ENCODE peak calls at places on chromosomes 5 and 9, in eight cellular contexts. T is WERI-Rb-1, G is heart right ventricle, J is SK-N-SH, E is left ventricle myocardium inferior, D is pancreas, Y is uterus, O is tibial nerve. L is an unnamed sample. For H3K9me3, the result is how much of the 10 kb centered on the place peaks cover.

GRCh38 chr9:69805962-69806633 is 14.5 kb upstream of the CFAP95 start:
- DNase-seq in T (no peak), G (peak), J (no peak), E (peak), D (no peak), Y (no peak), O (no peak), L (no peak)

GRCh38 chr5:19739691-19740090 is 248.3 kb downstream of the CDH18 start:
- DNase-seq in T (no peak), G (no peak), J (peak), E (no peak), D (no peak), Y (no peak), O (no peak), L (no peak)

GRCh38 chr9:37529111-37529510 is 43.4 kb downstream of the POLR1E start:
- DNase-seq in T (no peak), G (no peak), J (no peak), E (no peak), D (no peak), Y (no peak), O (no peak), L (no peak)

GRCh38 chr5:1753490-1753889 is 46.1 kb downstream of the MRPL36 start:
- DNase-seq in T (no peak), G (no peak), J (no peak), E (no peak), D (no peak), Y (no peak), O (no peak), L (peak)

GRCh38 chr9:94005272-94005901 is 50.2 kb upstream of the BARX1 start:
- DNase-seq in T (no peak), G (no peak), J (no peak), E (no peak), D (no peak), Y (no peak), O (no peak), L (no peak)

GRCh38 chr9:77305622-77306365 is 128.5 kb downstream of the VPS13A start:
- DNase-seq in T (no peak), G (no peak), J (no peak), E (no peak), D (no peak), Y (no peak), O (no peak), L (no peak)

GRCh38 chr5:123142206-123142915 is 53.3 kb downstream of the PRDM6 start:
- DNase-seq in T (no peak), G (no peak), J (no peak), E (no peak), D (no peak), Y (no peak), O (no peak), L (no peak)

GRCh38 chr5:154771383-154771901 is 16.3 kb downstream of the LARP1 start:
- DNase-seq in T (no peak), G (peak), J (peak), E (no peak), D (no peak), Y (no peak), O (no peak), L (no peak)

GRCh38 chr5:62214701-62215100 is 91.3 kb upstream of the KIF2A start:
- DNase-seq in T (no peak), G (no peak), J (no peak), E (no peak), D (no peak), Y (no peak), O (no peak), L (no peak)

GRCh38 chr9:34197280-34197679 is 18.4 kb downstream of the UBAP1 start:
- DNase-seq in T (no peak), G (no peak), J (no peak), E (no peak), D (no peak), Y (no peak), O (no peak), L (no peak)

GRCh38 chr5:166947045-166947444 is 1344.4 kb upstream of the WWC1 start:
- DNase-seq in T (no peak), G (no peak), J (no peak), E (no peak), D (no peak), Y (no peak), O (no peak), L (no peak)

GRCh38 chr9:93120846-93121315 is 13.2 kb downstream of the NINJ1 start:
- DNase-seq in T (no peak), G (no peak), J (no peak), E (peak), D (no peak), Y (peak), O (no peak), L (no peak)

GRCh38 chr5:62522811-62523210 is 55.8 kb upstream of the LRRC70 start:
- DNase-seq in T (no peak), G (no peak), J (no peak), E (no peak), D (no peak), Y (no peak), O (no peak), L (no peak)

GRCh38 chr9:136264046-136264802 is 18.6 kb upstream of the QSOX2 start:
- DNase-seq in T (peak), G (no peak), J (no peak), E (no peak), D (no peak), Y (no peak), O (no peak), L (no peak)

GRCh38 chr9:69030851-69031645 is 4.5 kb upstream of the FXN start:
- DNase-seq in T (no peak), G (no peak), J (no peak), E (no peak), D (no peak), Y (no peak), O (no peak), L (no peak)

GRCh38 chr5:133569347-133569746 is 43.0 kb downstream of the FSTL4 start:
- DNase-seq in T (no peak), G (no peak), J (no peak), E (no peak), D (no peak), Y (no peak), O (no peak), L (no peak)

GRCh38 chr5:68722357-68722756 is 371.5 kb upstream of the SLC30A5 start:
- DNase-seq in T (no peak), G (no peak), J (no peak), E (no peak), D (no peak), Y (no peak), O (no peak), L (no peak)

DNA sequence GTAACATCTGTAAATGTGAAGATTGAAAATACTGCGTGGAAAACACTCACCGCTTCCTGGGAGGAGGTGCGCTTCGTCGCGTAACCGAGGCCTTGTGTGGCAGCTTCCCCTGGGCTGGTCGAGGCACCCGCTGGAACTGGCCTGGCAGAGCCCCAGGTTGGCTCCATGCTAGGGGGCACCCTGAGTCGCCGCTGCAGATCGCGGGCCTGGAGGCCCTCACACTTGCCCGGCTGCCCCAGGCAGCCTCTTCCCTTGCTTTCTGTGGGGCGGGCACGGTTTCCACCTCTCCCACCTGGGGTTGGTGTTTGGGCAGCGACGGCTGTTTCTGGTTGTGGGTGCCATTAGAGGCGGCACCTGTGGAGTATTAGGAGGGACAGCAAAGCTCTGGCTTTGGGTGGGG is 852 bp downstream of the ZNF354C start:
- DNase-seq in T (no peak), G (no peak), J (no peak), E (no peak), D (peak), Y (peak), O (no peak), L (no peak)
- H3K9me3 ChIP-seq in T (under half), G (under half), J (under half), E (under half), D (under half), Y (under half), O (under half), L (under half)

DNA sequence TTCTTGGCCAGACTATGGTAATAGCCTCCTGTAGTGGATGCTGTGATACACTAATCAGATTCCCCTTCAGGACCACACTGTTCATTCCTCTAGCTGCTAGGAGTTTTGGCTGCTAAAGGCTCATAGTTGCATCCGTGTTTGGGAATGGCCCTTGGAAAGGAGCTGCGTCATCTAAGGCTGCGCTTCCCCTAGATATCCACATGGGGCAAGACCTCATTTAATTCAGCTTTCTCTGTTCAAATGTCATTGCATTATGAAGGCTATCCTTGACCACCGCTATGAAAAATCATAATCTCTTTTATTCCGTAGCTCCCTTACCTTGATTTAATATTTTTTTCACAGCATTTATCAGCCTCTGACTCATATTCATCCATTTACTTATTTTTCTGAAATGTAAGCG is 258.3 kb upstream of the NR4A3 start:
- DNase-seq in T (no peak), G (no peak), J (peak), E (no peak), D (no peak), Y (no peak), O (no peak), L (no peak)
- TF ChIP-seq CTCF in T (peak), G (no peak), J (peak), E (peak), D (no peak), Y (no peak), O (no peak), L (no peak)

GRCh38 chr9:23586906-23587305 is 239.1 kb downstream of the ELAVL2 start:
- DNase-seq in T (no peak), G (no peak), J (peak), E (no peak), D (no peak), Y (no peak), O (no peak), L (no peak)

GRCh38 chr9:23587903-23588302 is 238.1 kb downstream of the ELAVL2 start:
- DNase-seq in T (peak), G (no peak), J (no peak), E (no peak), D (no peak), Y (no peak), O (no peak), L (no peak)

GRCh38 chr9:23587433-23587832 is 238.6 kb downstream of the ELAVL2 start:
- DNase-seq in T (no peak), G (peak), J (no peak), E (peak), D (peak), Y (peak), O (no peak), L (peak)

GRCh38 chr9:23581936-23582335 is 244.1 kb downstream of the ELAVL2 start:
- DNase-seq in T (no peak), G (no peak), J (no peak), E (no peak), D (no peak), Y (no peak), O (no peak), L (no peak)

GRCh38 chr9:23582836-23583235 is 243.2 kb downstream of the ELAVL2 start:
- DNase-seq in T (no peak), G (no peak), J (no peak), E (no peak), D (no peak), Y (no peak), O (no peak), L (no peak)
- H3K27ac ChIP-seq in T (no peak), G (no peak), J (no peak), E (no peak), D (no peak), Y (no peak), O (no peak), L (no peak)

GRCh38 chr9:11088826-11089374 is 476.1 kb upstream of the PTPRD start:
- DNase-seq in T (no peak), G (no peak), J (no peak), E (no peak), D (no peak), Y (no peak), O (no peak), L (no peak)

GRCh38 chr9:11092974-11093373 is 480.2 kb upstream of the PTPRD start:
- DNase-seq in T (no peak), G (no peak), J (no peak), E (no peak), D (no peak), Y (no peak), O (no peak), L (no peak)
- H3K9me3 ChIP-seq in T (under half), G (under half), J (under half), E (under half), D (under half), Y (under half), O (under half), L (under half)

DNA sequence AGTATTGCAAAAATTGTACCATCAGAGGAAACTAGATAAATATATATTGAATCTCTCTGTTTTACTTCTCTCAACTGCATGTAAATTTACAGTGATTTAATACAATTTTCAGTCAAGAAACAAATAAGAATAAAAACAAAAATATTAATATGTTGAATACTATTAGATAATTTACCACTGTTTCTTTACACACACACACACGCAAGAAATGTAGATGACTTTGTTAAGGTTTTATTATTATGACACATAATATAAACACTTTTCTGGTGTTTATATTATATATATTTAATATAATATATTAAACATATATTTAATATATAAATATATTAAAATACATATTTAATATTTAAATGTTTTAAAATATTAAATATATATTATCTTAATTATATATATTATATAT is 814.3 kb upstream of the CDH10 start:
- DNase-seq in T (no peak), G (no peak), J (no peak), E (no peak), D (no peak), Y (no peak), O (no peak), L (no peak)
- TF ChIP-seq CTCF in T (no peak), G (no peak), J (no peak), E (no peak), D (no peak), Y (no peak), O (no peak), L (no peak)

L was measured in right lobe of liver.